ENCODE peak calls at places on chromosomes 16 and 17, in four cellular contexts. Y is tibial artery, J is OCI-LY7, Q is right atrium auricular region. M is an unnamed sample.

GRCh38 chr16:70692481-70693203 is 6.8 kb upstream of the MTSS2 start:
- DNase-seq in Q (no peak), J (no peak), Y (peak; percentile 91), M (no peak)

GRCh38 chr16:61862756-61863155 is 173.5 kb downstream of the CDH8 start:
- DNase-seq in Q (no peak), J (no peak), Y (no peak), M (no peak)

GRCh38 chr17:7241783-7242716 is at the start of gene GABARAP:
- DNase-seq in J (peak; percentile 94), Y (peak; percentile 97), Q (peak; percentile 94), M (peak; percentile 96)

GRCh38 chr17:10114931-10115535 is 83.4 kb downstream of the GAS7 start:
- DNase-seq in Q (peak; percentile 98), J (peak; percentile 4), Y (peak; percentile 95), M (peak; percentile 84)

GRCh38 chr17:227581-228222 is 46.3 kb upstream of the DOC2B start:
- DNase-seq in Q (no peak), Y (no peak), J (no peak), M (no peak)

GRCh38 chr16:15777533-15778203 is 79.2 kb downstream of the MYH11 start:
- DNase-seq in J (peak; percentile 86), Q (no peak), Y (no peak), M (no peak)

GRCh38 chr16:79329967-79330366 is 270.6 kb downstream of the MAF start:
- DNase-seq in Y (no peak), Q (no peak), J (no peak), M (no peak)

GRCh38 chr16:50781043-50781442 is 39.2 kb downstream of the CYLD start:
- DNase-seq in Q (no peak), Y (no peak), J (no peak), M (no peak)

GRCh38 chr16:67719778-67720144 is 645 bp upstream of the GFOD2 start:
- DNase-seq in Q (peak; percentile 64), J (peak; percentile 40), Y (no peak), M (no peak)

GRCh38 chr17:56440391-56440790 is 153.1 kb upstream of the NOG start:
- DNase-seq in Q (no peak), Y (no peak), J (no peak), M (no peak)

GRCh38 chr16:80803341-80804060 is 897 bp downstream of the CDYL2 start:
- DNase-seq in Q (no peak), Y (no peak), J (peak; percentile 21), M (peak; percentile 37)

GRCh38 chr17:1158879-1159278 is 20.9 kb downstream of the ABR start:
- DNase-seq in Q (no peak), J (no peak), Y (no peak), M (no peak)

GRCh38 chr17:80753946-80754345 is 209.3 kb downstream of the RPTOR start:
- DNase-seq in Y (no peak), J (no peak), Q (no peak), M (no peak)

GRCh38 chr17:28861393-28862203 is 6.8 kb downstream of the ERAL1 start:
- DNase-seq in Y (no peak), J (no peak), Q (no peak), M (no peak)

GRCh38 chr16:49836668-49837067 is 19.2 kb downstream of the ZNF423 start:
- DNase-seq in J (no peak), Q (no peak), Y (peak; percentile 68), M (no peak)

DNA sequence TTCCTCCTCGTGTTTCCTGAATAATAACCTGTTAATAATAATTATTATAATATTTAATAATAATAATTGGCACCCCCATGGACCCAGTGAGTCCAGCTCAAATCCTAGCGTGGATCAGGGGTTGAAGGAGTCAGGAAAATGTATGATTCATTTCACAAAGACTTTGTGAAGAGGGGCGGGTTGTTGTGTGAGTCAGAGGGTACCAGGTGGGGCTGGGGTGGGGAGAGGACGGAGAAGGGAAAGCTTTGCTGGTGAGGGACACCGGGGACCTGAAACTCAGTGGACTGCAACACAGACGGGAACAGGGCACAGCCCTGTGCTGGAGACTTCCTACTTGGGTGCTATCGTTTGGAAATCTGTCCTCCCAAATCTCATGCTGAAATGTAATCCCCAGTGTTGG is 3.1 kb upstream of the ADORA2B start:
- DNase-seq in Y (no peak), J (no peak), Q (no peak), M (no peak)
- H3K27ac ChIP-seq in Y (no peak overlapping the region), J (no peak overlapping the region), Q (no peak overlapping the region), M (no peak overlapping the region)

GRCh38 chr17:69590690-69591089 is 176.2 kb downstream of the MAP2K6 start:
- DNase-seq in J (no peak), Y (no peak), Q (no peak), M (no peak)

GRCh38 chr17:69593716-69594115 is 179.2 kb downstream of the MAP2K6 start:
- DNase-seq in Y (no peak), J (no peak), Q (no peak), M (no peak)

GRCh38 chr17:69593351-69593715 is 178.8 kb downstream of the MAP2K6 start:
- DNase-seq in J (no peak), Q (no peak), Y (no peak), M (no peak)

GRCh38 chr17:69594641-69595040 is 180.1 kb downstream of the MAP2K6 start:
- DNase-seq in Q (no peak), Y (no peak), J (no peak), M (no peak)

GRCh38 chr17:69592692-69593350 is 178.3 kb downstream of the MAP2K6 start:
- DNase-seq in J (no peak), Y (no peak), Q (no peak), M (no peak)
- H3K27ac ChIP-seq in J (no peak overlapping the region), Y (no peak overlapping the region), Q (no peak overlapping the region), M (no peak overlapping the region)

DNA sequence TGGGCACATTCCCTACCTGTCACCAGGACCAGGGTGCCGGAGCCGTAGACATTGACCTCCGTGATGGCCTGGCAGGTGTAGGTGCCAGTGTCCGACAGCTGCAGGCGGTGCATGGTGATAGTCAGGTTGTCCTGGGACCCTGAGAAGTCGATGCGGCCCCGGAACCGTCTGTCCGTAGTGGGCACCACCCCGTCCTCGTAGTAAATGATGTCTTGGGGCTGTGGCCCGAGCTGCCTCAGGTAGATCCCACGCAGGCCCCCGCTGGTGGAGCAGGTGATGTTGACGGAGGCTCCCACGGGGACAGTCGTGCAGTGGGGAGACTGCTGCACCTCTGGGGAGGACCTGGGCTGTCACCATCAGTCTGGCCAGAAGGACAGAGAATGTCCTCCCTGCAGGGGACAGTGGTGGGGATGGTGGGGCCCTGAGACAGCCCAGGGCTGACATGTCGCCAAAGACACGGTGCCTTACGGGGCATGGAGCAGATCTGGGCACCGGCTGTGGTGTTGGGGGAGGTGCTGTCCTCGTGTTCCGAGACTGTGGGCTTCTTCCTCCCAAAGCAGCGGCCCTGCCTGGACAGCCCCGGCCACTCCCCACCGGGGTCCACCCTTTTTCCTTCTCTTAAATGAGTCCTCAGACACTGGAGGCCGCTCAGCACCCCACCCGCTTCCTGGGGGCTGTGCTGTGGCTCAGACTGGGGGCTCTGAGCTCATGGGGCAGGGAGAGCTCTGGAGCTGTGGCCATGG is 586 bp downstream of the CD7 start:
- DNase-seq in J (no peak), Y (no peak), Q (no peak), M (no peak)
- H3K27ac ChIP-seq in J (no peak overlapping the region), Y (no peak overlapping the region), Q (no peak overlapping the region), M (no peak overlapping the region)

GRCh38 chr17:41650794-41651624 is 26.6 kb upstream of the KRT17 start:
- DNase-seq in Q (no peak), Y (no peak), J (no peak), M (no peak)
- H3K27ac ChIP-seq in Q (no peak overlapping the region), Y (peak overlapping the region; percentile 78), J (no peak overlapping the region), M (no peak overlapping the region)

DNA sequence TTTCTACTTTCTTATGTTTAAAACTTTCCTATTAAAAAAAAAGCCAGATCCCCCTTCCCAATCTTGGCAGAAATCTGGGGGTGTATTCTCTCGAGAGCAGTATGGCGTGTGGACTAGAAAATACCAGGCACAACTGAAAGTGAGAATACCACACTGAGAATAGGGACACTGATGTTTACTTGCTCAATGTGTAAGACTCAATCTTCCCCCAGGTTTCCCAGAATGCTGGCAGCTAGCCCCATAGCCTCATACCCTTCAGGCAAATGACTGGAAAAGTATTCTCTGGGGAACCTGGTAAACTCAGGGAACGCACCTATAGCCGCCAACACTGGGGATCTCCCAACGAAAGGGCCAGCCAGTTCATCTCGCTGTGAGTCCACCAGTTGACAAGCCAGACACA is 15.3 kb downstream of the ZZEF1 start:
- DNase-seq in Q (no peak), J (no peak), Y (peak; percentile 37), M (no peak)
- H3K27ac ChIP-seq in Q (no peak overlapping the region), J (no peak overlapping the region), Y (no peak overlapping the region), M (no peak overlapping the region)

GRCh38 chr17:76451480-76451879 is 1.5 kb downstream of the UBE2O start:
- DNase-seq in Q (no peak), Y (no peak), J (no peak), M (no peak)

GRCh38 chr17:76453431-76453743 is 435 bp upstream of the UBE2O start:
- DNase-seq in Q (no peak), J (no peak), Y (no peak), M (no peak)

GRCh38 chr17:76452102-76452645 is 778 bp downstream of the UBE2O start:
- DNase-seq in J (peak; percentile 44), Y (no peak), Q (no peak), M (no peak)

GRCh38 chr17:76449126-76449525 is 3.8 kb downstream of the UBE2O start:
- DNase-seq in Q (no peak), J (no peak), Y (no peak), M (no peak)

GRCh38 chr17:76452646-76453430 is at the start of gene UBE2O:
- DNase-seq in Q (peak; percentile 79), Y (peak; percentile 89), J (peak; percentile 96), M (peak; percentile 86)
- H3K27ac ChIP-seq in Q (peak within 1 kb of the TSS; percentile 94), Y (peak within 1 kb of the TSS; percentile 80), J (peak within 1 kb of the TSS; percentile 20), M (peak within 1 kb of the TSS; percentile 86)

GRCh38 chr16:83912152-83912948 is 13.4 kb downstream of the MLYCD start:
- DNase-seq in J (no peak), Y (no peak), Q (no peak), M (no peak)
- H3K27ac ChIP-seq in J (no peak overlapping the region), Y (no peak overlapping the region), Q (peak overlapping the region; percentile 75), M (no peak overlapping the region)

DNA sequence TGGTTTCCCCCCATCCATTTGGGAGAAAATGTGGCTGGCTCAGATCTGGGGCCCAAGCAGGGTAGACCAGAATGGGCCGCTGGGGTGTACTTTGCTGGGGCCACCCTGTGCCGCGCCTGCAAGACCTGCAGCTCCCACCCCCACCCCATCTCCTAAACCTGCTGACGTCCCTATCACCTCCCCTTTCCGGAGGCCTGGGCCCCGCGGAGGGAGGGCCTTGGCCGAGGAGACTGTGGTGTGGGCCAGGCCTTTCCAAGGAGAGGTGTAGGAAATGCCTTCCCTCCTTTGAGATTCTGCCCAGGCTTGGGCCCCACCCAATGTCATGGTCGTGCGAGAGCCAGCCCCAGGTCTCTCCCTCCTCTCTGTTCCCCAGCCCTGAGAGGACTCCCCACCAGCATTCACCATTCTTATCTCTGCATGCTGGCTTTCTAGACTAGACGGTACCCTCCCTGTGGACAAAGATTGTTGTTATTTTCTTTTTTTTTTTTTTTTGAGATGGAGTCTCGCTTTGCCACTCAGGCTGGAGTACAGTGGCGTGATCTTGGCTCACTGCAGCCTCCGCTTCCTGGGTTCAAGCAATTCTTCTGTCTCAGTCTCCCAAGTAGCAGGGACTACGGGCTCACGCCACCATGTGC is 3.8 kb upstream of the WFIKKN2 start:
- DNase-seq in Y (no peak), J (no peak), Q (no peak), M (no peak)
- H3K27ac ChIP-seq in Y (no peak overlapping the region), J (no peak overlapping the region), Q (no peak overlapping the region), M (no peak overlapping the region)